ENCODE peak calls at places on chromosomes 2 and 18, in six cellular contexts. J is K562, Z is HCT116, F is H1, O is HepG2, D is GM12878. C is an unnamed sample.

GRCh38 chr2:205280630-205281225 is 401.6 kb upstream of the NRP2 start:
- DNase-seq in J (no peak), Z (no peak), F (no peak), O (no peak), D (no peak), C (no peak)

GRCh38 chr2:96341641-96342040 is 6.1 kb downstream of the NCAPH start:
- DNase-seq in J (no peak), Z (no peak), F (no peak), O (no peak), D (no peak), C (no peak)

GRCh38 chr2:215711484-215712034 is 275.7 kb upstream of the FN1 start:
- DNase-seq in J (no peak), Z (no peak), F (no peak), O (peak), D (no peak), C (peak)

GRCh38 chr2:127107622-127107999 is 657 bp upstream of the BIN1 start:
- DNase-seq in J (no peak), Z (peak), F (no peak), O (no peak), D (no peak), C (no peak)

GRCh38 chr2:23077599-23077998 is 307.4 kb upstream of the KLHL29 start:
- DNase-seq in J (no peak), Z (no peak), F (no peak), O (no peak), D (no peak), C (peak)

GRCh38 chr2:45643095-45643494 is 8.4 kb upstream of the PRKCE start:
- DNase-seq in J (no peak), Z (no peak), F (peak), O (no peak), D (no peak), C (no peak)

GRCh38 chr2:144648837-144649485 is 129.0 kb upstream of the ZEB2 start:
- DNase-seq in J (no peak), Z (no peak), F (no peak), O (no peak), D (no peak), C (no peak)

GRCh38 chr18:74457043-74457742 is at the start of gene DIPK1C:
- DNase-seq in J (no peak), Z (no peak), F (no peak), O (no peak), D (no peak), C (no peak)

GRCh38 chr18:39053569-39053968 is 1488.0 kb upstream of the CELF4 start:
- DNase-seq in J (no peak), Z (no peak), F (no peak), O (no peak), D (no peak), C (no peak)

GRCh38 chr2:96873651-96874096 is 3.8 kb upstream of the SEMA4C start:
- DNase-seq in J (peak), Z (no peak), F (no peak), O (no peak), D (no peak), C (no peak)

GRCh38 chr2:240217431-240218301 is 77.2 kb upstream of the OTOS start:
- DNase-seq in J (peak), Z (peak), F (peak), O (no peak), D (no peak), C (no peak)

GRCh38 chr2:225462945-225463344 is 63.4 kb downstream of the NYAP2 start:
- DNase-seq in J (no peak), Z (peak), F (no peak), O (no peak), D (no peak), C (no peak)

GRCh38 chr2:157107460-157107859 is 150.0 kb upstream of the GALNT5 start:
- DNase-seq in J (no peak), Z (no peak), F (no peak), O (no peak), D (no peak), C (no peak)

DNA sequence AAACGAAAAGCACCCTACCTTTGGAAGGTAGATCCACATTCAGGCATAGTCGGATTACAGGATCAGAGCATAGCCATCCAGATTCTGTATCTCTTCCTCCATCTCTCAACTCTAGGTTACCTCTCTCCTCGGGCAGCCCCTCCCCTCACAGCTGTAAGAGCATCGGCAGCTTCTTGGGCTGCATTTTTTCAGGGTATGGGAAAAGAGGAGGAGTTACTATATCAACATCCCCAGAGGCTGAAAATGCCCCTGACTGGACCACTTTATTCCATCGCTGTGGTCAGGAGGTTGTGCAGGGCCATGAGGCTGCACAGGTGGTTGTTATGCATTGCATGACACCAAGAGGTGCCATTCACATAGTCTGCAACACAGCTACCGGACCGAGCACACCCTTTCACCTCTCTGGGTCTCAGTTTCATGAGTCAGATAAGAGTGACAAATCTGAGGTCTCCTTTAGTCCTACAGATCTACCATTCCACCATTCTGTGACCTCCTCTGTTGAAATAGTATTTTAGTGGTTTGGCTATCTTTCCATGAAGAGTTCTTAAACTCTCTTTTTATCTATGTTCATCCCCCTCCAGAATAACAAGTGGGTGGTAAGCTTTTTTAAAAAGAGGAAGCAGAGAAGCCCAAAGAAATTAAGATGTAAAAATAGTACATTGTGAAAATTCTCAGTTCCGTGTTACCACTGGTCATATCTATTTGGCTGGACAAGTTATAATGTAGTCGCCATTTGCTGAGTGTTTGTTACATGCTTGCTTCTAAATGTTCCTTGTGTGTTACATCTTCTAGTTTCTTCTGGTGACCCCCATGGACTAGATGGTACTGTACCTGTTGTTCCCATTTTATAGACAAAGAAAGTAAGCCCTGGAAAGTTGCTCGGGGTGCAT is 56.6 kb upstream of the SLC1A4 start:
- DNase-seq in J (no peak), Z (no peak), F (no peak), O (no peak), D (peak), C (no peak)
- H3K4me3 ChIP-seq in J (no peak), Z (no peak), F (no peak), O (no peak), D (peak), C (no peak)

DNA sequence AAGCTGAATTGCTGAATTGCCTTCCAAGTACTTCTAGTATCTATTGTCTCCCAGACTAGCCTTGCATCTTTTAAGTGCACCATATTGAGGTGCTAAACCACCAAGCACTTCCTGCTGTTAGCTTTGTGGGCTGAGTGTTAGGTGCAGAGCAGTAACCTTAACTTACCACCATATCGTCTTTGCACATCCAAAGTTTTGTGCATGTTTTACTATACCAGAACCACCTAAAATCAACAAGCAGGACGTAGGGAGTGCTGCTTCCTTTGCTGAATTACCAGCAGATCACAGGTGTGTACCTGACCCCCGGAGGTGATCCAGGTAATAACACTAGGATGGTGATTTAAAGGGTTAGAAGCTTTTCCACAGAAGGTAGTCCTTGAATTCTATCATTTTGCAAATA is 359.9 kb upstream of the HNRNPA3 start:
- DNase-seq in J (no peak), Z (no peak), F (peak), O (no peak), D (no peak), C (peak)
- TF ChIP-seq ZNF274 in J (no peak), Z (no peak), F (no peak), O (no peak), D (no peak), C (no peak)

DNA sequence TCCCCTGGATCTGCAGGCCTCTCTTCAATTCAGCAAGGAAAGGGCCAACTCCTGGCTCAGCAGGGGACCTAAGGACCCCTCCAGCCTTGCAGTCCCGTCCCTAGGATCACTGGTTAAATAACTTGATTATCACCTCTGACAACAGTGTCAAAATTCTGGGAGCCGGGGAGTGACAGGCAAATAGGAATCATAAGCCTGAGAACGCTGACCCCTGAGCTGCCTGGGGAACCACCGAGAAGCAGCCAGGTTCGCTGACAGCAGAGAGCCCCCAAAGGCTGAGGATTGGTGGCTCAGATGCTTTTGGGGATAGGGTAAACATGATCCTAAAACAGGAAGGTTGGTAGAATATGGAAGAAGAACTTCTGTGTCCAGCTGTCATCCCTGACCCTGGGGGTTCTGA is 17.5 kb upstream of the TNS1 start:
- DNase-seq in J (no peak), Z (no peak), F (no peak), O (no peak), D (no peak), C (no peak)
- H3K4me3 ChIP-seq in J (no peak), Z (no peak), F (no peak), O (no peak), D (no peak), C (no peak)

GRCh38 chr2:20637147-20637546 is 13.8 kb downstream of the HS1BP3 start:
- DNase-seq in J (no peak), Z (no peak), F (no peak), O (no peak), D (no peak), C (no peak)
- TF ChIP-seq ZNF274 in J (no peak), Z (no peak), F (no peak), O (no peak), D (no peak), C (no peak)

GRCh38 chr2:63053235-63053888 is 2.7 kb downstream of the OTX1 start:
- DNase-seq in J (no peak), Z (no peak), F (no peak), O (no peak), D (no peak), C (no peak)

GRCh38 chr2:63055510-63056308 is 5.1 kb downstream of the OTX1 start:
- DNase-seq in J (no peak), Z (no peak), F (peak), O (no peak), D (no peak), C (no peak)

GRCh38 chr2:63052411-63053234 is 2.0 kb downstream of the OTX1 start:
- DNase-seq in J (no peak), Z (no peak), F (peak), O (no peak), D (no peak), C (no peak)

GRCh38 chr2:63054812-63055509 is 4.3 kb downstream of the OTX1 start:
- DNase-seq in J (no peak), Z (no peak), F (peak), O (no peak), D (no peak), C (no peak)

GRCh38 chr2:63053889-63054725 is 3.5 kb downstream of the OTX1 start:
- DNase-seq in J (no peak), Z (no peak), F (peak), O (no peak), D (no peak), C (no peak)
- H3K4me3 ChIP-seq in J (no peak), Z (no peak), F (peak), O (no peak), D (peak), C (no peak)

C was measured in NT2/D1.